ENCODE peak calls at places on chromosomes 12 and 14, in six cellular contexts. L is posterior vena cava, M is AG20443, Q is retina, V is BE2C, X is NCI-H460. H is an unnamed sample.

GRCh38 chr14:23864856-23865255 is 88.7 kb upstream of the DHRS4 start:
- DNase-seq in X (no peak), M (no peak), L (no peak), V (no peak), Q (peak; percentile 23), H (no peak)

GRCh38 chr12:53737951-53738833 is 10.9 kb upstream of the CALCOCO1 start:
- DNase-seq in X (no peak), L (peak; percentile 25), M (no peak), V (no peak), Q (peak; percentile 56), H (no peak)

GRCh38 chr12:106736051-106736957 is 38.2 kb upstream of the RIC8B start:
- DNase-seq in X (peak; percentile 6), Q (no peak), L (no peak), M (no peak), V (peak; percentile 44), H (peak; percentile 14)

GRCh38 chr12:52125499-52125900 is 46.0 kb downstream of the SMIM41 start:
- DNase-seq in M (peak; percentile 8), L (no peak), X (no peak), V (peak; percentile 95), Q (peak; percentile 38), H (no peak)

GRCh38 chr14:102539544-102540309 is 30.2 kb upstream of the ANKRD9 start:
- DNase-seq in L (no peak), Q (no peak), X (no peak), M (no peak), V (peak; percentile 99), H (no peak)

GRCh38 chr12:78316150-78316549 is 485.5 kb downstream of the NAV3 start:
- DNase-seq in Q (no peak), L (no peak), V (no peak), X (no peak), M (no peak), H (no peak)

GRCh38 chr12:64221656-64222010 is 463 bp downstream of the KICS2 start:
- DNase-seq in M (peak; percentile 90), X (peak; percentile 89), V (peak; percentile 93), Q (no peak), L (peak; percentile 95), H (peak; percentile 87)

GRCh38 chr14:71488703-71489141 is 443.5 kb upstream of the RGS6 start:
- DNase-seq in L (no peak), M (peak; percentile 50), V (no peak), Q (no peak), X (no peak), H (no peak)

GRCh38 chr12:130353081-130353480 is 15.4 kb downstream of the PIWIL1 start:
- DNase-seq in V (no peak), Q (no peak), M (no peak), X (no peak), L (no peak), H (no peak)

GRCh38 chr12:20189767-20190166 is 178.6 kb upstream of the PDE3A start:
- DNase-seq in V (no peak), L (no peak), M (no peak), Q (no peak), X (no peak), H (no peak)

GRCh38 chr14:32662234-32662633 is 276.4 kb upstream of the NPAS3 start:
- DNase-seq in V (no peak), M (peak; percentile 38), Q (no peak), L (no peak), X (no peak), H (no peak)

GRCh38 chr14:103527408-103528157 is 1.4 kb upstream of the TRMT61A start:
- DNase-seq in L (no peak), M (no peak), V (no peak), X (no peak), Q (no peak), H (no peak)

GRCh38 chr14:65257405-65257804 is 155.1 kb upstream of the MAX start:
- DNase-seq in V (no peak), X (no peak), L (no peak), M (no peak), Q (no peak), H (no peak)

GRCh38 chr12:54546511-54546910 is 2.9 kb upstream of the PDE1B start:
- DNase-seq in L (no peak), M (no peak), Q (no peak), X (no peak), V (no peak), H (no peak)

GRCh38 chr12:63844391-63845341 is at the start of gene SRGAP1:
- DNase-seq in Q (peak; percentile 89), V (peak; percentile 81), X (peak; percentile 50), M (peak; percentile 57), L (peak; percentile 91), H (peak; percentile 53)

GRCh38 chr14:76413962-76414665 is 38.2 kb downstream of the ESRRB start:
- DNase-seq in M (no peak), Q (peak; percentile 54), V (no peak), L (no peak), X (no peak), H (no peak)

GRCh38 chr12:12819752-12820311 is 6.7 kb downstream of the DDX47 start:
- DNase-seq in L (no peak), Q (no peak), V (no peak), X (no peak), M (peak; percentile 84), H (peak; percentile 59)

GRCh38 chr14:42523656-42524055 is 917.0 kb downstream of the LRFN5 start:
- DNase-seq in X (no peak), V (no peak), Q (no peak), L (no peak), M (no peak), H (no peak)